ENCODE peak calls at places on chromosome 10, in eight cellular contexts. One of them, this sample, is unnamed.

GRCh38 chr10:17023386-17024298 is 106.0 kb downstream of the CUBN start:
- DNase-seq in bronchial epithelial cell: peak
- DNase-seq in AG20443: peak
- DNase-seq in chondrocyte: no peak
- DNase-seq in H54: peak
- DNase-seq in cardiac muscle cell: peak
- DNase-seq in stimulated activated CD4-positive, alpha-beta T cell treated with anti-CD3 and anti-CD28 coated beads, Interleukin-1b, Interleukin-23, amount 100 ng/mL, for 4 hours: no peak
- DNase-seq in GM19239: peak
- DNase-seq in this sample: peak

GRCh38 chr10:5198386-5198785 is 1.7 kb downstream of the AKR1C4 start:
- DNase-seq in chondrocyte: no peak
- DNase-seq in H54: no peak
- DNase-seq in bronchial epithelial cell: peak
- DNase-seq in cardiac muscle cell: no peak
- DNase-seq in stimulated activated CD4-positive, alpha-beta T cell treated with anti-CD3 and anti-CD28 coated beads, Interleukin-1b, Interleukin-23, amount 100 ng/mL, for 4 hours: no peak
- DNase-seq in GM19239: no peak
- DNase-seq in AG20443: no peak
- DNase-seq in this sample: no peak

GRCh38 chr10:74418285-74418872 is 267.4 kb downstream of the ADK start:
- DNase-seq in cardiac muscle cell: peak
- DNase-seq in chondrocyte: no peak
- DNase-seq in H54: no peak
- DNase-seq in bronchial epithelial cell: no peak
- DNase-seq in AG20443: peak
- DNase-seq in stimulated activated CD4-positive, alpha-beta T cell treated with anti-CD3 and anti-CD28 coated beads, Interleukin-1b, Interleukin-23, amount 100 ng/mL, for 4 hours: no peak
- DNase-seq in GM19239: no peak
- DNase-seq in this sample: peak

GRCh38 chr10:59098811-59099452 is 77.5 kb upstream of the PHYHIPL start:
- DNase-seq in stimulated activated CD4-positive, alpha-beta T cell treated with anti-CD3 and anti-CD28 coated beads, Interleukin-1b, Interleukin-23, amount 100 ng/mL, for 4 hours: no peak
- DNase-seq in bronchial epithelial cell: no peak
- DNase-seq in chondrocyte: no peak
- DNase-seq in cardiac muscle cell: no peak
- DNase-seq in GM19239: no peak
- DNase-seq in H54: no peak
- DNase-seq in AG20443: peak
- DNase-seq in this sample: no peak

GRCh38 chr10:22682237-22683192 is 31.9 kb downstream of the PIP4K2A start:
- DNase-seq in stimulated activated CD4-positive, alpha-beta T cell treated with anti-CD3 and anti-CD28 coated beads, Interleukin-1b, Interleukin-23, amount 100 ng/mL, for 4 hours: no peak
- DNase-seq in GM19239: no peak
- DNase-seq in H54: no peak
- DNase-seq in cardiac muscle cell: peak
- DNase-seq in bronchial epithelial cell: peak
- DNase-seq in chondrocyte: no peak
- DNase-seq in AG20443: peak
- DNase-seq in this sample: no peak

GRCh38 chr10:79067241-79068202 is 1.2 kb upstream of the ZMIZ1 start:
- DNase-seq in stimulated activated CD4-positive, alpha-beta T cell treated with anti-CD3 and anti-CD28 coated beads, Interleukin-1b, Interleukin-23, amount 100 ng/mL, for 4 hours: peak
- DNase-seq in H54: peak
- DNase-seq in bronchial epithelial cell: peak
- DNase-seq in GM19239: peak
- DNase-seq in AG20443: peak
- DNase-seq in chondrocyte: no peak
- DNase-seq in cardiac muscle cell: peak
- DNase-seq in this sample: peak

GRCh38 chr10:63666836-63667383 is 145.7 kb downstream of the REEP3 start:
- DNase-seq in H54: no peak
- DNase-seq in bronchial epithelial cell: peak
- DNase-seq in cardiac muscle cell: no peak
- DNase-seq in GM19239: no peak
- DNase-seq in stimulated activated CD4-positive, alpha-beta T cell treated with anti-CD3 and anti-CD28 coated beads, Interleukin-1b, Interleukin-23, amount 100 ng/mL, for 4 hours: no peak
- DNase-seq in chondrocyte: no peak
- DNase-seq in AG20443: peak
- DNase-seq in this sample: no peak

GRCh38 chr10:88386878-88387773 is 196.0 kb downstream of the RNLS start:
- DNase-seq in GM19239: peak
- DNase-seq in stimulated activated CD4-positive, alpha-beta T cell treated with anti-CD3 and anti-CD28 coated beads, Interleukin-1b, Interleukin-23, amount 100 ng/mL, for 4 hours: no peak
- DNase-seq in chondrocyte: no peak
- DNase-seq in bronchial epithelial cell: peak
- DNase-seq in cardiac muscle cell: peak
- DNase-seq in AG20443: peak
- DNase-seq in H54: peak
- DNase-seq in this sample: no peak

GRCh38 chr10:82874671-82875070 is 999.7 kb downstream of the NRG3 start:
- DNase-seq in H54: no peak
- DNase-seq in AG20443: no peak
- DNase-seq in cardiac muscle cell: peak
- DNase-seq in GM19239: no peak
- DNase-seq in stimulated activated CD4-positive, alpha-beta T cell treated with anti-CD3 and anti-CD28 coated beads, Interleukin-1b, Interleukin-23, amount 100 ng/mL, for 4 hours: no peak
- DNase-seq in bronchial epithelial cell: peak
- DNase-seq in chondrocyte: no peak
- DNase-seq in this sample: no peak

GRCh38 chr10:131931981-131932380 is 31.2 kb downstream of the PPP2R2D start:
- DNase-seq in H54: no peak
- DNase-seq in AG20443: no peak
- DNase-seq in cardiac muscle cell: no peak
- DNase-seq in bronchial epithelial cell: no peak
- DNase-seq in chondrocyte: no peak
- DNase-seq in GM19239: no peak
- DNase-seq in stimulated activated CD4-positive, alpha-beta T cell treated with anti-CD3 and anti-CD28 coated beads, Interleukin-1b, Interleukin-23, amount 100 ng/mL, for 4 hours: no peak
- DNase-seq in this sample: no peak

GRCh38 chr10:126135177-126135576 is 238.8 kb downstream of the FANK1 start:
- DNase-seq in bronchial epithelial cell: no peak
- DNase-seq in stimulated activated CD4-positive, alpha-beta T cell treated with anti-CD3 and anti-CD28 coated beads, Interleukin-1b, Interleukin-23, amount 100 ng/mL, for 4 hours: no peak
- DNase-seq in H54: no peak
- DNase-seq in chondrocyte: no peak
- DNase-seq in cardiac muscle cell: no peak
- DNase-seq in AG20443: no peak
- DNase-seq in GM19239: no peak
- DNase-seq in this sample: no peak

GRCh38 chr10:13404791-13405190 is 56.7 kb upstream of the SEPHS1 start:
- DNase-seq in AG20443: no peak
- DNase-seq in H54: no peak
- DNase-seq in stimulated activated CD4-positive, alpha-beta T cell treated with anti-CD3 and anti-CD28 coated beads, Interleukin-1b, Interleukin-23, amount 100 ng/mL, for 4 hours: no peak
- DNase-seq in bronchial epithelial cell: no peak
- DNase-seq in chondrocyte: no peak
- DNase-seq in cardiac muscle cell: no peak
- DNase-seq in GM19239: no peak
- DNase-seq in this sample: no peak

GRCh38 chr10:34666008-34666700 is 148.9 kb downstream of the PARD3 start:
- DNase-seq in stimulated activated CD4-positive, alpha-beta T cell treated with anti-CD3 and anti-CD28 coated beads, Interleukin-1b, Interleukin-23, amount 100 ng/mL, for 4 hours: no peak
- DNase-seq in cardiac muscle cell: peak
- DNase-seq in AG20443: peak
- DNase-seq in bronchial epithelial cell: peak
- DNase-seq in GM19239: peak
- DNase-seq in chondrocyte: no peak
- DNase-seq in H54: no peak
- DNase-seq in this sample: peak

GRCh38 chr10:51074238-51075028 is at the start of gene PRKG1:
- DNase-seq in chondrocyte: peak
- DNase-seq in AG20443: peak
- DNase-seq in H54: peak
- DNase-seq in GM19239: no peak
- DNase-seq in cardiac muscle cell: peak
- DNase-seq in bronchial epithelial cell: peak
- DNase-seq in stimulated activated CD4-positive, alpha-beta T cell treated with anti-CD3 and anti-CD28 coated beads, Interleukin-1b, Interleukin-23, amount 100 ng/mL, for 4 hours: no peak
- DNase-seq in this sample: peak

GRCh38 chr10:96319754-96320514 is 15.7 kb downstream of the DNTT start:
- DNase-seq in chondrocyte: no peak
- DNase-seq in cardiac muscle cell: no peak
- DNase-seq in bronchial epithelial cell: no peak
- DNase-seq in AG20443: no peak
- DNase-seq in stimulated activated CD4-positive, alpha-beta T cell treated with anti-CD3 and anti-CD28 coated beads, Interleukin-1b, Interleukin-23, amount 100 ng/mL, for 4 hours: no peak
- DNase-seq in H54: no peak
- DNase-seq in GM19239: no peak
- DNase-seq in this sample: no peak

GRCh38 chr10:69957516-69958231 is 95.0 kb upstream of the MACROH2A2 start:
- DNase-seq in H54: no peak
- DNase-seq in bronchial epithelial cell: no peak
- DNase-seq in cardiac muscle cell: no peak
- DNase-seq in GM19239: no peak
- DNase-seq in AG20443: no peak
- DNase-seq in stimulated activated CD4-positive, alpha-beta T cell treated with anti-CD3 and anti-CD28 coated beads, Interleukin-1b, Interleukin-23, amount 100 ng/mL, for 4 hours: no peak
- DNase-seq in chondrocyte: no peak
- DNase-seq in this sample: no peak

GRCh38 chr10:31961264-31961663 is 32.6 kb upstream of the ARHGAP12 start:
- DNase-seq in chondrocyte: no peak
- DNase-seq in H54: no peak
- DNase-seq in AG20443: no peak
- DNase-seq in cardiac muscle cell: no peak
- DNase-seq in bronchial epithelial cell: no peak
- DNase-seq in stimulated activated CD4-positive, alpha-beta T cell treated with anti-CD3 and anti-CD28 coated beads, Interleukin-1b, Interleukin-23, amount 100 ng/mL, for 4 hours: no peak
- DNase-seq in GM19239: no peak
- DNase-seq in this sample: no peak

GRCh38 chr10:19904202-19904661 is 88.0 kb downstream of the PLXDC2 start:
- DNase-seq in chondrocyte: no peak
- DNase-seq in cardiac muscle cell: no peak
- DNase-seq in H54: no peak
- DNase-seq in AG20443: no peak
- DNase-seq in stimulated activated CD4-positive, alpha-beta T cell treated with anti-CD3 and anti-CD28 coated beads, Interleukin-1b, Interleukin-23, amount 100 ng/mL, for 4 hours: no peak
- DNase-seq in bronchial epithelial cell: no peak
- DNase-seq in GM19239: no peak
- DNase-seq in this sample: no peak

GRCh38 chr10:15035385-15036301 is 8.1 kb upstream of the OLAH start:
- DNase-seq in GM19239: no peak
- DNase-seq in chondrocyte: no peak
- DNase-seq in stimulated activated CD4-positive, alpha-beta T cell treated with anti-CD3 and anti-CD28 coated beads, Interleukin-1b, Interleukin-23, amount 100 ng/mL, for 4 hours: no peak
- DNase-seq in bronchial epithelial cell: no peak
- DNase-seq in H54: no peak
- DNase-seq in AG20443: peak
- DNase-seq in cardiac muscle cell: no peak
- DNase-seq in this sample: peak

GRCh38 chr10:69972951-69973350 is 79.7 kb upstream of the MACROH2A2 start:
- DNase-seq in H54: no peak
- DNase-seq in chondrocyte: no peak
- DNase-seq in bronchial epithelial cell: no peak
- DNase-seq in stimulated activated CD4-positive, alpha-beta T cell treated with anti-CD3 and anti-CD28 coated beads, Interleukin-1b, Interleukin-23, amount 100 ng/mL, for 4 hours: no peak
- DNase-seq in GM19239: no peak
- DNase-seq in cardiac muscle cell: no peak
- DNase-seq in AG20443: no peak
- DNase-seq in this sample: no peak

GRCh38 chr10:44978570-44979280 is at the start of gene DEPP1:
- DNase-seq in AG20443: peak
- DNase-seq in cardiac muscle cell: peak
- DNase-seq in bronchial epithelial cell: peak
- DNase-seq in chondrocyte: no peak
- DNase-seq in H54: peak
- DNase-seq in stimulated activated CD4-positive, alpha-beta T cell treated with anti-CD3 and anti-CD28 coated beads, Interleukin-1b, Interleukin-23, amount 100 ng/mL, for 4 hours: no peak
- DNase-seq in GM19239: no peak
- DNase-seq in this sample: peak

GRCh38 chr10:100738055-100738827 is 7.1 kb upstream of the PAX2 start:
- DNase-seq in GM19239: no peak
- DNase-seq in H54: no peak
- DNase-seq in cardiac muscle cell: no peak
- DNase-seq in bronchial epithelial cell: no peak
- DNase-seq in chondrocyte: no peak
- DNase-seq in AG20443: no peak
- DNase-seq in stimulated activated CD4-positive, alpha-beta T cell treated with anti-CD3 and anti-CD28 coated beads, Interleukin-1b, Interleukin-23, amount 100 ng/mL, for 4 hours: no peak
- DNase-seq in this sample: peak

GRCh38 chr10:71486465-71487114 is 89.9 kb downstream of the CDH23 start:
- DNase-seq in stimulated activated CD4-positive, alpha-beta T cell treated with anti-CD3 and anti-CD28 coated beads, Interleukin-1b, Interleukin-23, amount 100 ng/mL, for 4 hours: peak
- DNase-seq in bronchial epithelial cell: peak
- DNase-seq in H54: peak
- DNase-seq in GM19239: no peak
- DNase-seq in AG20443: peak
- DNase-seq in chondrocyte: no peak
- DNase-seq in cardiac muscle cell: peak
- DNase-seq in this sample: peak

GRCh38 chr10:88657901-88658300 is 6.3 kb upstream of the LIPF start:
- DNase-seq in AG20443: no peak
- DNase-seq in cardiac muscle cell: no peak
- DNase-seq in chondrocyte: no peak
- DNase-seq in H54: no peak
- DNase-seq in stimulated activated CD4-positive, alpha-beta T cell treated with anti-CD3 and anti-CD28 coated beads, Interleukin-1b, Interleukin-23, amount 100 ng/mL, for 4 hours: no peak
- DNase-seq in GM19239: no peak
- DNase-seq in bronchial epithelial cell: peak
- DNase-seq in this sample: no peak

GRCh38 chr10:11178606-11179221 is 161.0 kb downstream of the CELF2 start:
- DNase-seq in cardiac muscle cell: peak
- DNase-seq in AG20443: no peak
- DNase-seq in stimulated activated CD4-positive, alpha-beta T cell treated with anti-CD3 and anti-CD28 coated beads, Interleukin-1b, Interleukin-23, amount 100 ng/mL, for 4 hours: peak
- DNase-seq in bronchial epithelial cell: no peak
- DNase-seq in chondrocyte: no peak
- DNase-seq in GM19239: peak
- DNase-seq in H54: no peak
- DNase-seq in this sample: peak

GRCh38 chr10:89206402-89207180 is 526 bp downstream of the CH25H start:
- DNase-seq in cardiac muscle cell: peak
- DNase-seq in chondrocyte: no peak
- DNase-seq in GM19239: no peak
- DNase-seq in bronchial epithelial cell: no peak
- DNase-seq in AG20443: peak
- DNase-seq in stimulated activated CD4-positive, alpha-beta T cell treated with anti-CD3 and anti-CD28 coated beads, Interleukin-1b, Interleukin-23, amount 100 ng/mL, for 4 hours: peak
- DNase-seq in H54: no peak
- DNase-seq in this sample: no peak

GRCh38 chr10:86655596-86655995 is 1.2 kb downstream of the OPN4 start:
- DNase-seq in cardiac muscle cell: no peak
- DNase-seq in bronchial epithelial cell: no peak
- DNase-seq in chondrocyte: peak
- DNase-seq in AG20443: no peak
- DNase-seq in stimulated activated CD4-positive, alpha-beta T cell treated with anti-CD3 and anti-CD28 coated beads, Interleukin-1b, Interleukin-23, amount 100 ng/mL, for 4 hours: no peak
- DNase-seq in GM19239: no peak
- DNase-seq in H54: no peak
- DNase-seq in this sample: no peak

GRCh38 chr10:62590305-62590704 is 214.2 kb upstream of the ADO start:
- DNase-seq in cardiac muscle cell: no peak
- DNase-seq in H54: no peak
- DNase-seq in bronchial epithelial cell: no peak
- DNase-seq in chondrocyte: no peak
- DNase-seq in GM19239: no peak
- DNase-seq in AG20443: no peak
- DNase-seq in stimulated activated CD4-positive, alpha-beta T cell treated with anti-CD3 and anti-CD28 coated beads, Interleukin-1b, Interleukin-23, amount 100 ng/mL, for 4 hours: no peak
- DNase-seq in this sample: no peak

GRCh38 chr10:114491933-114492332 is 87.6 kb upstream of the AFAP1L2 start:
- DNase-seq in bronchial epithelial cell: peak
- DNase-seq in GM19239: no peak
- DNase-seq in chondrocyte: no peak
- DNase-seq in stimulated activated CD4-positive, alpha-beta T cell treated with anti-CD3 and anti-CD28 coated beads, Interleukin-1b, Interleukin-23, amount 100 ng/mL, for 4 hours: no peak
- DNase-seq in H54: no peak
- DNase-seq in cardiac muscle cell: no peak
- DNase-seq in AG20443: no peak
- DNase-seq in this sample: no peak

GRCh38 chr10:66209025-66209424 is 716.8 kb upstream of the LRRTM3 start:
- DNase-seq in bronchial epithelial cell: peak
- DNase-seq in H54: no peak
- DNase-seq in AG20443: no peak
- DNase-seq in chondrocyte: no peak
- DNase-seq in stimulated activated CD4-positive, alpha-beta T cell treated with anti-CD3 and anti-CD28 coated beads, Interleukin-1b, Interleukin-23, amount 100 ng/mL, for 4 hours: no peak
- DNase-seq in cardiac muscle cell: no peak
- DNase-seq in GM19239: no peak
- DNase-seq in this sample: no peak

GRCh38 chr10:118472415-118472814 is 123.0 kb downstream of the PRLHR start:
- DNase-seq in GM19239: no peak
- DNase-seq in H54: no peak
- DNase-seq in chondrocyte: no peak
- DNase-seq in bronchial epithelial cell: peak
- DNase-seq in stimulated activated CD4-positive, alpha-beta T cell treated with anti-CD3 and anti-CD28 coated beads, Interleukin-1b, Interleukin-23, amount 100 ng/mL, for 4 hours: no peak
- DNase-seq in cardiac muscle cell: no peak
- DNase-seq in AG20443: no peak
- DNase-seq in this sample: no peak